ENCODE peak calls at places on chromosomes 1 and 21, in eight cellular contexts. Q, A, G, M, I, D, E and J are unnamed samples.

GRCh38 chr21:26147535-26147934 is 23.0 kb downstream of the APP start:
- DNase-seq in G (no peak), D (no peak), M (no peak), Q (no peak), A (no peak), E (no peak), I (no peak), J (no peak)

GRCh38 chr1:95953005-95953404 is 719.0 kb downstream of the RWDD3 start:
- DNase-seq in A (no peak), G (peak; percentile 41), I (no peak), E (peak; percentile 48), M (peak; percentile 22), Q (no peak), D (no peak), J (no peak)

GRCh38 chr1:154427173-154428139 is 22.3 kb downstream of the IL6R start:
- DNase-seq in Q (no peak), M (peak; percentile 68), A (no peak), I (no peak), E (peak; percentile 94), G (no peak), D (peak; percentile 84), J (no peak)

GRCh38 chr1:26693557-26694184 is 2.1 kb upstream of the ARID1A start:
- DNase-seq in G (no peak), E (no peak), Q (no peak), D (no peak), M (no peak), I (no peak), A (no peak), J (no peak)

GRCh38 chr1:19974822-19975416 is 4.5 kb downstream of the PLA2G2A start:
- DNase-seq in D (peak; percentile 61), E (peak; percentile 55), Q (peak; percentile 74), M (peak; percentile 77), I (peak; percentile 47), A (peak; percentile 37), G (peak; percentile 62), J (no peak)

GRCh38 chr1:92989936-92990582 is 28.8 kb upstream of the DIPK1A start:
- DNase-seq in E (no peak), D (no peak), A (no peak), Q (no peak), M (peak; percentile 45), G (no peak), I (no peak), J (no peak)

GRCh38 chr1:244065063-244065788 is 14.1 kb downstream of the ZBTB18 start:
- DNase-seq in I (no peak), A (no peak), G (no peak), M (no peak), Q (no peak), E (peak; percentile 57), D (no peak), J (no peak)

GRCh38 chr1:187264995-187265602 is 436.4 kb downstream of the PLA2G4A start:
- DNase-seq in E (no peak), I (peak; percentile 14), M (peak; percentile 79), G (peak; percentile 75), A (no peak), Q (peak; percentile 15), D (no peak), J (no peak)

DNA sequence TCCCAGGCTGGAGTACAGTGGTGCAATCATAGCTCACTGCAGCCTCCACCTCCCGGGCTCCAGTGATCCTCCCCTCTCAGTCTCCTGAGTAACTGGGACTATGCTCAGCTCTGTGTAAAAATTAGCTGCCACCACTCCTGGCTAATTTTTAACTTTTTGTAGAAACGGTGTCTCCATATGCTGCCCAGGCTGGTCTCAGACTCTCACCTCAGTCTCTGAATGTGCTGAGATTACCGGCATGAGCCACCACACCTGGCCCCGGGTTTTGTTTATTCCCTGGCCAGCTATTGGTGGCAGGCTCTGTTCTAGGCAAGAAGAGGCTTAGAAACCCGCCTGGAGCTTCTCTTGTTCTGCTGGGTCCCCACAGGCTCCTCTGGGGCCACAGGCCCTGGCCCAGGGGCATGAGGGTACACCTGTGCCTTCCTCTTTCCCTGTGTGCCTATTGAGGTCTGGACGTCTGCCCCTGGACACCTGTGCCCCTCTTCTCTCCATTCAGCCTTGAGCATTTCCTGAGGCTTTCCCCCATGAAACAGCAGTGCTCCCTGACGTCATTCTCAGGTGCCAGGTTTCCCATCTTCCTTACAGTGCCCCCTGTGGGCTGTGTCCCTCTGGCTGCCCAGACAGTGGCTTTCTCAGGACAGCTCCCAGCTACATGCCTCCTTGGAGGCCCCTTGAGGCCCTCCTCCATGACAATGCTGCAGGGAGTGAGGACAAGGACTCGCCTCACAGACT is 57.5 kb downstream of the PCP4 start:
- DNase-seq in D (no peak), E (no peak), M (no peak), Q (no peak), A (no peak), G (no peak), I (no peak), J (no peak)
- TF ChIP-seq CTCF in D (no peak), E (no peak), M (no peak), Q (no peak), A (no peak), G (no peak), I (no peak), J (no peak)

GRCh38 chr1:29331309-29331708 is 95.0 kb downstream of the PTPRU start:
- DNase-seq in G (no peak), Q (no peak), I (no peak), D (no peak), M (no peak), A (no peak), E (no peak), J (no peak)

GRCh38 chr1:29333008-29333407 is 96.7 kb downstream of the PTPRU start:
- DNase-seq in I (no peak), Q (no peak), G (no peak), E (no peak), D (peak; percentile 14), A (no peak), M (no peak), J (no peak)

GRCh38 chr1:29330856-29331255 is 94.5 kb downstream of the PTPRU start:
- DNase-seq in G (no peak), E (no peak), Q (no peak), A (no peak), M (no peak), I (no peak), D (no peak), J (no peak)

GRCh38 chr1:29331731-29332130 is 95.4 kb downstream of the PTPRU start:
- DNase-seq in I (no peak), G (no peak), M (no peak), Q (no peak), A (no peak), E (no peak), D (no peak), J (no peak)

DNA sequence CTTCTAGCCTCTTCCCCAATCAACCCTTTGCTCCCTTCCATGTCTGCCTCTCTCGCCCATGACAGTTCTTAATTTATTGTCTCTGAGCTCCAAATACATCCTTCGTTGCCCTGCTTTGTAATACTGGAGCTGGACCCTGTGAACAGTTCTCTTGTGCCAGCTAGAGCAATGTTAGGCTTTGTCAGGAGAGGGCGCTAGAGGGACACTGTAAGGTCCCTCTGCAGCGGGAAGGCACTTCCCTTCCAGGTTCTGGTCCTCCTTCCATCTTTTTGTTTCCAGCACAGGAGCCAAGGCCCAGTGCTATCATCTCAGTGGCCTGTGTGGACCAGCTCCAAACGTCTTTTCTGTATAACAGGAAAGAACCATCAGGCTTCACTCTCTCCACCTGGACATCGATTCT is 95.9 kb downstream of the PTPRU start:
- DNase-seq in D (peak; percentile 24), Q (peak; percentile 14), A (no peak), G (peak; percentile 37), I (peak; percentile 61), E (no peak), M (peak; percentile 50), J (no peak)
- TF ChIP-seq CTCF in D (peak; percentile 24), Q (peak; percentile 70), A (peak; percentile 40), G (peak; percentile 59), I (peak; percentile 55), E (peak; percentile 36), M (peak; percentile 59), J (no peak)

DNA sequence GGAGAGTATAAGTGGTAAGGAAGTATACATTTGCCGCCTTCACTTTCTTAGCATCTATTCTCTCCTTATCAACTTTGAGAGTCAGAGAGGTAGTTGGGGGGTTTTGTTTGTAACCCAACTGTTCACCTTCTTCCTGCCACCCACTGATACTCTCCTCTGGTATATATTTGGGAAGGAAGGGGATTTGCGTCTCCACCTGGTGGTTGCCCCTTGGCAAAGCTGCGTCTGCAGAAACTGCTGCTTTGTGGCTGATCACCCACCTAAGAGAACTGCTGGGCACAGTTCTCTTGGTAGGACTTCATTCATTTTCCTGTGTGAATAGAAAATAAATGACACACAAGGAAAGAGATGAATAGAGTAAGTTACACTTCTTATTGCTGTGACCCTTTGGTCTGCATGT is 87.0 kb downstream of the SYT14 start:
- DNase-seq in A (no peak), D (no peak), G (no peak), E (no peak), I (no peak), M (no peak), Q (no peak), J (no peak)
- TF ChIP-seq CTCF in A (no peak), D (no peak), G (no peak), E (no peak), I (no peak), M (no peak), Q (no peak), J (no peak)

GRCh38 chr1:36385410-36386261 is at the start of gene STK40:
- DNase-seq in G (peak; percentile 100), I (peak; percentile 97), A (peak; percentile 96), M (peak; percentile 100), E (peak; percentile 99), Q (peak; percentile 99), D (peak; percentile 98), J (peak; percentile 88)

GRCh38 chr1:36383240-36383639 is 2.5 kb downstream of the STK40 start:
- DNase-seq in D (no peak), Q (no peak), I (no peak), G (no peak), A (no peak), E (no peak), M (no peak), J (no peak)

GRCh38 chr1:36384542-36385409 is 948 bp downstream of the STK40 start:
- DNase-seq in M (peak; percentile 24), G (peak; percentile 29), A (no peak), D (peak; percentile 84), Q (peak; percentile 45), E (peak; percentile 92), I (peak; percentile 52), J (no peak)

GRCh38 chr1:36387141-36387949 is 1.6 kb upstream of the STK40 start:
- DNase-seq in G (peak; percentile 78), D (no peak), I (peak; percentile 43), Q (peak; percentile 75), A (no peak), M (peak; percentile 84), E (no peak), J (no peak)

DNA sequence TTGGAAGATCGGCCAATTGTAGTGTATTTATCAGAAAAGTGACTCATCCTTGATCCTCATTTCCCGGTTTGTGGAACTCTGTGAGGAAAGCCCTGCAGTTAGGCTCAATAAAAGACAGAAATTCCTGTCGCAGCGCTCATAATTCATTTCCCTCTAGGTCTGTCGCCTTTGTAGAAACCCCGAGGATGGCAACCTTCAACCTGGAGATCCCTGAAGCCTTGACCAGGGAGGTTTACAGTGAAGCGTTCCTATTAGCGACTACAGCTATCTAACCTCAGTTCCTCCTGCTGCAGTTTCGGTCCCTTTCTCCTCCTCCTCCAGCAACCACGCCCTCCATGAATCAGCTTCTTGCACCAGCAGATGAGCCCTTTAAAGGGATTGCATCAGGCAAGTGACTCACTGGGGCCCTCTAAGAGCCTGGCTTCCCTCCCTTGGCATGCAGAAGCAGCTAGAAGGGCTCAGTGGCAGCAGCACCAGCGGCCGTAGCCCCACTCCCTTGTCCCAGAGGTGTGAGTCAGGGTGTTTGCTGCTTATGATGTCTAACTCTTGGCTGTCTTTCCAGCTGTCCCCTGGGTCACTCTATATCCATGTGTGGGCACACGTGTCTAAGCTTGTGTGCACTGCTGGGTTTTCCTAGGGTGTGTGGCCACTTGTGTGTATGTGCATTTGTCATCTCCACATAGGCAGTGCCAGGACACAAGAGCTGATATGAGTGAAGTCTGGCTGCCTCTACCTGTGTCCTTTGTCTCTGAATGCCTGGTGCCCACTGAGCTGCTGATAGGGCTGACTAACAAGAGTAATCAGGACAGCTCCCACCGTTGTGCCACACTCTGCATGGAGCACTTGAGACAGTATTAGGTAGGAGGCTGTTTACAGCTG is 777 bp upstream of the STK40 start:
- DNase-seq in M (peak; percentile 100), E (peak; percentile 87), I (peak; percentile 77), G (peak; percentile 100), D (peak; percentile 94), A (peak; percentile 88), Q (peak; percentile 100), J (peak; percentile 74)
- TF ChIP-seq CTCF in M (no peak), E (no peak), I (no peak), G (no peak), D (peak; percentile 12), A (no peak), Q (no peak), J (no peak)